ENCODE peak calls at places on chromosomes 13 and 19, in five cellular contexts. Q is effector CD4-positive, alpha-beta T cell; D is H9; X is activated CD8-positive, alpha-beta memory T cell treated with anti-CD3 and anti-CD28 coated beads, Interleukin-2, amount 10 ng/mL, durations not matched to agents 7 days and 5 days; U is naive thymus-derived CD4-positive, alpha-beta T cell. O is an unnamed sample.

GRCh38 chr19:15540435-15540834 is 32.1 kb downstream of the CYP4F22 start:
- DNase-seq in Q (no peak), D (no peak), X (no peak), U (no peak), O (no peak)

GRCh38 chr19:13797870-13798269 is 2.6 kb downstream of the ZSWIM4 start:
- DNase-seq in Q (no peak), D (no peak), X (no peak), U (no peak), O (no peak)

GRCh38 chr13:36789061-36789460 is 30.0 kb upstream of the RFXAP start:
- DNase-seq in Q (no peak), D (no peak), X (no peak), U (no peak), O (no peak)

GRCh38 chr13:31477961-31478360 is 261.4 kb upstream of the RXFP2 start:
- DNase-seq in Q (no peak), D (no peak), X (no peak), U (no peak), O (no peak)

GRCh38 chr19:44003461-44004134 is 841 bp downstream of the ZNF230 start:
- DNase-seq in Q (no peak), D (no peak), X (peak), U (peak), O (no peak)

GRCh38 chr19:50794778-50795664 is 4.8 kb downstream of the ACP4 start:
- DNase-seq in Q (no peak), D (no peak), X (no peak), U (no peak), O (no peak)

GRCh38 chr19:42113641-42114348 is 18.5 kb downstream of the POU2F2 start:
- DNase-seq in Q (no peak), D (peak), X (no peak), U (no peak), O (no peak)

GRCh38 chr19:40413291-40413994 is at the start of gene PRX:
- DNase-seq in Q (no peak), D (peak), X (no peak), U (no peak), O (no peak)

GRCh38 chr19:49755956-49756355 is 7.2 kb downstream of the TSKS start:
- DNase-seq in Q (no peak), D (no peak), X (no peak), U (no peak), O (no peak)

GRCh38 chr13:25752957-25753540 is 298.8 kb downstream of the SHISA2 start:
- DNase-seq in Q (no peak), D (no peak), X (peak), U (peak), O (no peak)

GRCh38 chr19:2798733-2799132 is 13.4 kb downstream of the THOP1 start:
- DNase-seq in Q (no peak), D (no peak), X (no peak), U (no peak), O (no peak)

O was measured in naive thymus-derived CD8-positive, alpha-beta T cell.